ENCODE peak calls at places on chromosome X, in four cellular contexts. G is GM12878, W is K562, U is GM12891. T is an unnamed sample.

GRCh38 chrX:47585273-47585672 is 3.0 kb downstream of the TIMP1 start:
- DNase-seq in U (no peak), G (no peak), W (no peak), T (no peak)

GRCh38 chrX:87525771-87526229 is 8.2 kb downstream of the KLHL4 start:
- DNase-seq in G (no peak), W (peak; percentile 5), U (no peak), T (no peak)

GRCh38 chrX:100090931-100091330 is 319.1 kb downstream of the PCDH19 start:
- DNase-seq in G (no peak), W (no peak), U (no peak), T (no peak)

GRCh38 chrX:131752493-131753198 is 208.8 kb downstream of the OR13H1 start:
- DNase-seq in U (no peak), G (peak; percentile 87), W (no peak), T (no peak)

GRCh38 chrX:40130207-40130606 is 32.4 kb upstream of the BCOR start:
- DNase-seq in G (no peak), U (no peak), W (no peak), T (no peak)

GRCh38 chrX:130013661-130014060 is 31.2 kb downstream of the BCORL1 start:
- DNase-seq in G (no peak), W (no peak), U (no peak), T (no peak)

GRCh38 chrX:40465735-40466551 is 114.8 kb upstream of the ATP6AP2 start:
- DNase-seq in G (no peak), U (no peak), W (peak; percentile 25), T (no peak)

GRCh38 chrX:2690856-2691542 is at the start of gene CD99:
- DNase-seq in W (peak; percentile 91), U (peak; percentile 92), G (peak; percentile 46), T (peak; percentile 52)

GRCh38 chrX:41449615-41450014 is 2.5 kb downstream of the NYX start:
- DNase-seq in G (no peak), U (no peak), W (no peak), T (peak; percentile 46)

GRCh38 chrX:124573458-124573857 is 227.1 kb downstream of the SH2D1A start:
- DNase-seq in U (no peak), W (no peak), G (no peak), T (no peak)

GRCh38 chrX:48823029-48823428 is 3.3 kb upstream of the ERAS start:
- DNase-seq in G (no peak), U (no peak), W (peak; percentile 36), T (no peak)

GRCh38 chrX:39507034-39507433 is 590.7 kb downstream of the BCOR start:
- DNase-seq in W (no peak), G (no peak), U (no peak), T (no peak)

GRCh38 chrX:69503835-69504625 is at the start of gene NALF2:
- DNase-seq in U (no peak), W (peak; percentile 26), G (no peak), T (no peak)

GRCh38 chrX:53682885-53683555 is 3.5 kb downstream of the HUWE1 start:
- DNase-seq in U (no peak), G (no peak), W (peak; percentile 26), T (no peak)

GRCh38 chrX:9312922-9313867 is 151.7 kb upstream of the TBL1X start:
- DNase-seq in U (peak; percentile 13), G (no peak), W (peak; percentile 65), T (peak; percentile 53)

GRCh38 chrX:131792789-131793462 is 230.2 kb upstream of the STK26 start:
- DNase-seq in G (peak; percentile 90), W (no peak), U (no peak), T (no peak)

GRCh38 chrX:115410731-115411435 is 121.4 kb downstream of the LUZP4 start:
- DNase-seq in G (no peak), U (no peak), W (no peak), T (no peak)

GRCh38 chrX:135112096-135112729 is 8.1 kb downstream of the ETDB start:
- DNase-seq in U (no peak), G (no peak), W (peak; percentile 10), T (no peak)

GRCh38 chrX:82676386-82676785 is 831.7 kb upstream of the POU3F4 start:
- DNase-seq in G (no peak), U (no peak), W (no peak), T (no peak)

GRCh38 chrX:154459843-154460242 is 1.8 kb downstream of the PLXNA3 start:
- DNase-seq in G (no peak), W (peak; percentile 55), U (no peak), T (no peak)

GRCh38 chrX:10769165-10769564 is 148.8 kb upstream of the MID1 start:
- DNase-seq in G (no peak), U (peak; percentile 1), W (peak; percentile 5), T (peak; percentile 2)

GRCh38 chrX:153768311-153769157 is 4.5 kb downstream of the PLXNB3 start:
- DNase-seq in W (no peak), U (peak; percentile 11), G (no peak), T (no peak)

GRCh38 chrX:108167211-108167872 is 75.8 kb downstream of the ATG4A start:
- DNase-seq in U (no peak), G (no peak), W (no peak), T (no peak)
- TF ChIP-seq SPI1 in U (no peak), G (no peak), W (no peak), T (no peak)

GRCh38 chrX:129006491-129006890 is 516.8 kb downstream of the SMARCA1 start:
- DNase-seq in W (no peak), G (no peak), U (no peak), T (no peak)
- TF ChIP-seq SPI1 in W (no peak), G (no peak), U (no peak), T (no peak)

GRCh38 chrX:136219893-136220292 is 31.3 kb downstream of the MAP7D3 start:
- DNase-seq in G (no peak), W (no peak), U (no peak), T (no peak)
- TF ChIP-seq SPI1 in G (no peak), W (no peak), U (no peak), T (no peak)

DNA sequence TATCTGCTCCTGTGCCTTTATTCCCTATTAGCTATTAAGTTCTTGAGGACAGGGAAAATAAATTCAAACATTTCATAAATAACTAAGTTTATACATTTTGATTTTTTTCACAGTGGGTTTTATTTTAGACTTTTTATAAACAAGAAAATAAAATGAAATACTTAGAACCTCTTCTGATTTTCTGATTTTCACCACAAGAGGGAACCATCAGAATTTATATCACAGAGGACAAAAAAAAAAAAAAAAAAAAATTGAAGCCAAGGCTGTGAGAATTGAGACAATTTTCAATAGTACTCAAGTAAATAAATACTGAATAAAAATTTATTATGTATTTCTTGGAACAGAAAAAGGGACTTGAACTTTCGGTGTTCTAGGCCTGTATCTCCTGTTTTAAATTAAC is 288.1 kb downstream of the SH3BGRL start:
- DNase-seq in U (no peak), G (no peak), W (no peak), T (no peak)
- TF ChIP-seq SPI1 in U (no peak), G (no peak), W (no peak), T (no peak)

GRCh38 chrX:102339312-102340298 is 92.6 kb downstream of the NXF2 start:
- DNase-seq in G (no peak), U (no peak), W (no peak), T (no peak)
- TF ChIP-seq SPI1 in G (no peak), U (no peak), W (no peak), T (no peak)

GRCh38 chrX:103157511-103158316 is 57.2 kb upstream of the BEX4 start:
- DNase-seq in G (no peak), U (no peak), W (peak; percentile 29), T (peak; percentile 61)
- TF ChIP-seq SPI1 in G (no peak), U (no peak), W (no peak), T (no peak)

DNA sequence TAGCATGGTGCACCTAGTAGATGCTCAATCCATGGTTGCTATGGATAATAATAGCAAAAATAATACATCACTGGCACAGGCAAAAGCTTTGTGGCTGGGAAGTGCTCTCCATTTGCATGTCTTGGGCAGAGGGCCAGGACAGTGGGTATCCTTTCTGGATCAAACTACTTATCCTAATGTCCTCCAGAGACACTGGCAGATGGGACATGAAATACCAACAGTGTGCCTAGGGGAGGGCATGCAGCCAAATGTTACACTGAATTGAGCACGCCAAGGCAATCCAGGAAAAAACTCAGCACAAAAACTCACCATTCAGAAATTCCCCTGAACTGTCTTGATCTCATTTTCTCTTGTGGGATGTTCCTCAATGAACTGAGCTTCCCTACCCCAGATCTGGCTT is 98.6 kb upstream of the SCML1 start:
- DNase-seq in W (no peak), U (no peak), G (no peak), T (no peak)
- TF ChIP-seq SPI1 in W (no peak), U (no peak), G (no peak), T (no peak)

DNA sequence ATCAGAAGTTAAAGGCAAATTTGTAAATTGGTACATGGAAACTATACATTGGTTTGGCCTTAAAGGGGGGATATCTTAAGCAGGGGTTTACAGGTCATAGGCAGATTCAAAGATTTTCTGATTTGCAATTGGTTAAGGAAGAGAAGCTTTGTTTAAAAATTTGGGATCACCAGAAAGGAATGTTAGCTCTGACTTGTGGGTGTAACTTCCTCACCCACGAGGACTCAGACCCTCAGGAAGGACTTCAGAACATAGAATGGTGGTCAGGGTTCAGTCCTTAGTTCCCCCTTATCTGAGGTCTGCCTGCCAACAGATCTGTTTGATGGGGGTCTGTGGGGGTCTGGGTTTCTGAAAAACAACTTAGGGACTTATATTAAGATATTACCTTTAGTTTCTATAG is 427.4 kb upstream of the DIPK2B start:
- DNase-seq in W (no peak), G (no peak), U (no peak), T (no peak)
- TF ChIP-seq SPI1 in W (no peak), G (no peak), U (no peak), T (no peak)

GRCh38 chrX:139207655-139208054 is 322.9 kb upstream of the F9 start:
- DNase-seq in U (no peak), W (peak; percentile 17), G (no peak), T (no peak)
- TF ChIP-seq SPI1 in U (no peak), W (no peak), G (no peak), T (no peak)

T was measured in HL-60.